ENCODE peak calls at places on chromosomes 11 and 22, in five cellular contexts. P is GM13977, N is glutamatergic neuron, L is body of pancreas, V is progenitor cell of endocrine pancreas. K is an unnamed sample.

GRCh38 chr22:31945478-31945815 is 1.1 kb downstream of the YWHAH start:
- DNase-seq in P (no peak), N (no peak), L (peak; percentile 16), V (no peak), K (no peak)

GRCh38 chr22:25369133-25369532 is 149.7 kb downstream of the CRYBB2 start:
- DNase-seq in P (no peak), N (no peak), L (no peak), V (no peak), K (no peak)

GRCh38 chr22:19488884-19489843 is 9.4 kb downstream of the CDC45 start:
- DNase-seq in P (no peak), N (no peak), L (peak; percentile 30), V (no peak), K (no peak)

GRCh38 chr11:122690292-122690691 is 34.8 kb downstream of the UBASH3B start:
- DNase-seq in P (no peak), N (no peak), L (no peak), V (no peak), K (peak; percentile 47)

GRCh38 chr22:47091241-47091691 is 328.8 kb downstream of the TBC1D22A start:
- DNase-seq in P (no peak), N (no peak), L (no peak), V (no peak), K (no peak)

GRCh38 chr22:47805394-47805935 is 1043.0 kb downstream of the TBC1D22A start:
- DNase-seq in P (no peak), N (no peak), L (no peak), V (no peak), K (no peak)

GRCh38 chr11:76846441-76846840 is 14.3 kb upstream of the ACER3 start:
- DNase-seq in P (no peak), N (no peak), L (no peak), V (no peak), K (no peak)

GRCh38 chr11:119709638-119710346 is 19.2 kb downstream of the NECTIN1 start:
- DNase-seq in P (peak; percentile 67), N (peak; percentile 77), L (peak; percentile 33), V (no peak), K (peak; percentile 83)

GRCh38 chr11:116310215-116310614 is 462.6 kb downstream of the BUD13 start:
- DNase-seq in P (no peak), N (no peak), L (no peak), V (no peak), K (no peak)

GRCh38 chr22:38397189-38398097 is 57.6 kb downstream of the KCNJ4 start:
- DNase-seq in P (peak; percentile 26), N (peak; percentile 53), L (peak; percentile 49), V (no peak), K (peak; percentile 36)

GRCh38 chr11:116207349-116207748 is 565.4 kb downstream of the BUD13 start:
- DNase-seq in P (no peak), N (peak; percentile 76), L (no peak), V (no peak), K (no peak)

GRCh38 chr22:46551321-46551720 is 13.9 kb upstream of the CELSR1 start:
- DNase-seq in P (no peak), N (no peak), L (no peak), V (no peak), K (no peak)

GRCh38 chr11:107078375-107078774 is 60.1 kb upstream of the GUCY1A2 start:
- DNase-seq in P (no peak), N (no peak), L (no peak), V (no peak), K (no peak)

GRCh38 chr22:38262051-38262795 is 10.6 kb downstream of the TMEM184B start:
- DNase-seq in P (peak; percentile 69), N (no peak), L (peak; percentile 79), V (no peak), K (peak; percentile 71)

GRCh38 chr11:45058344-45058743 is 88.1 kb upstream of the PRDM11 start:
- DNase-seq in P (no peak), N (no peak), L (no peak), V (no peak), K (no peak)

GRCh38 chr22:32327066-32327465 is 30.6 kb upstream of the RFPL3 start:
- DNase-seq in P (no peak), N (no peak), L (no peak), V (no peak), K (no peak)

GRCh38 chr22:46424496-46424895 is 89.0 kb downstream of the TRMU start:
- DNase-seq in P (no peak), N (no peak), L (no peak), V (no peak), K (no peak)

GRCh38 chr11:103601230-103601846 is 435.1 kb upstream of the DDI1 start:
- DNase-seq in P (peak; percentile 42), N (peak; percentile 56), L (peak; percentile 48), V (peak; percentile 13), K (peak; percentile 28)

GRCh38 chr22:49771266-49772065 is 56.2 kb downstream of the BRD1 start:
- DNase-seq in P (no peak), N (peak; percentile 48), L (no peak), V (no peak), K (no peak)

GRCh38 chr11:6637871-6638270 is 17.7 kb downstream of the DCHS1 start:
- DNase-seq in P (no peak), N (no peak), L (no peak), V (no peak), K (no peak)

GRCh38 chr22:22906907-22907550 is 19.4 kb downstream of the IGLL5 start:
- DNase-seq in P (no peak), N (no peak), L (no peak), V (no peak), K (no peak)

GRCh38 chr11:21659961-21660360 is 532.9 kb upstream of the ANO5 start:
- DNase-seq in P (no peak), N (no peak), L (no peak), V (no peak), K (no peak)

GRCh38 chr11:114183041-114183511 is 113.1 kb upstream of the NNMT start:
- DNase-seq in P (no peak), N (peak; percentile 46), L (peak; percentile 42), V (no peak), K (no peak)

GRCh38 chr11:21771097-21771496 is 421.8 kb upstream of the ANO5 start:
- DNase-seq in P (no peak), N (no peak), L (peak; percentile 13), V (no peak), K (no peak)

GRCh38 chr22:46934746-46935491 is 172.5 kb downstream of the TBC1D22A start:
- DNase-seq in P (peak; percentile 67), N (no peak), L (peak; percentile 58), V (no peak), K (peak; percentile 67)

GRCh38 chr22:45905924-45906865 is 70.8 kb downstream of the WNT7B start:
- DNase-seq in P (no peak), N (no peak), L (peak; percentile 40), V (no peak), K (no peak)

GRCh38 chr11:122045181-122045586 is 70.8 kb downstream of the BLID start:
- DNase-seq in P (no peak), N (no peak), L (no peak), V (no peak), K (no peak)

GRCh38 chr22:39303358-39303757 is 16.1 kb downstream of the RPL3 start:
- DNase-seq in P (no peak), N (no peak), L (no peak), V (no peak), K (no peak)

GRCh38 chr11:106988151-106988806 is 30.0 kb downstream of the GUCY1A2 start:
- DNase-seq in P (no peak), N (no peak), L (peak; percentile 5), V (no peak), K (peak; percentile 4)

GRCh38 chr11:78564037-78564888 is 10.4 kb downstream of the NARS2 start:
- DNase-seq in P (no peak), N (no peak), L (peak; percentile 45), V (no peak), K (peak; percentile 32)

GRCh38 chr22:17957683-17958082 is 66.7 kb downstream of the MICAL3 start:
- DNase-seq in P (no peak), N (no peak), L (no peak), V (no peak), K (no peak)

GRCh38 chr11:17738350-17739207 is 4.0 kb downstream of the KCNC1 start:
- DNase-seq in P (no peak), N (peak; percentile 75), L (no peak), V (no peak), K (no peak)

GRCh38 chr11:130798801-130799200 is 117.5 kb downstream of the SNX19 start:
- DNase-seq in P (no peak), N (no peak), L (no peak), V (no peak), K (no peak)

GRCh38 chr22:23281406-23282088 is 101.2 kb downstream of the BCR start:
- DNase-seq in P (peak; percentile 91), N (peak; percentile 93), L (peak; percentile 90), V (peak; percentile 79), K (peak; percentile 94)

GRCh38 chr11:126318642-126319373 is 14.9 kb downstream of the DCPS start:
- DNase-seq in P (peak; percentile 61), N (no peak), L (no peak), V (no peak), K (peak; percentile 63)

GRCh38 chr11:18065572-18065971 is 19.5 kb upstream of the TPH1 start:
- DNase-seq in P (no peak), N (no peak), L (peak; percentile 61), V (no peak), K (no peak)

GRCh38 chr11:1870721-1871466 is 18.0 kb downstream of the LSP1 start:
- DNase-seq in P (no peak), N (peak; percentile 23), L (peak; percentile 76), V (no peak), K (no peak)

GRCh38 chr11:75450826-75451783 is 18.1 kb upstream of the KLHL35 start:
- DNase-seq in P (peak; percentile 48), N (peak; percentile 71), L (no peak), V (peak; percentile 44), K (peak; percentile 57)
- TF ChIP-seq CTCF in P (peak; percentile 61), N (peak; percentile 89), L (peak; percentile 25), V (peak; percentile 72), K (peak; percentile 37)

DNA sequence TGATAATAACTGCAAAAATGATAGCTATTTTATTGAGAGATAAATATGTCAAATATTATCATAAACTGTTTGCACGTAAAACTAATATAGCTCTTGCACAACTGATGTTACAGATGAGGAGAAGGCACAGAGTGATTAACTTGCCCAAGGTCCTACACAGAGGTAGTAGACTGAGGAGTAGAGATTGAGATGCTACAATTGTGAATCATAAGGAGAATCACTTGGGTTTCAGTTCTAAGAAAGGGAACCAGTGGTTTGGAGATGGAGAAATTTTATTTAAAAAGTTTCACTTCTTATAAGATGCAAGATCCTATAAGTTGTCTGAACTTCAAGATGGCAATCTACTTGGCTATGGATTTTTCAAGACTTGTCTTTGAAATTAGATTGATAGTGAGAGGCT is 224.8 kb upstream of the RAG2 start:
- DNase-seq in P (no peak), N (no peak), L (no peak), V (no peak), K (no peak)
- TF ChIP-seq CTCF in P (no peak), N (no peak), L (no peak), V (no peak), K (no peak)

DNA sequence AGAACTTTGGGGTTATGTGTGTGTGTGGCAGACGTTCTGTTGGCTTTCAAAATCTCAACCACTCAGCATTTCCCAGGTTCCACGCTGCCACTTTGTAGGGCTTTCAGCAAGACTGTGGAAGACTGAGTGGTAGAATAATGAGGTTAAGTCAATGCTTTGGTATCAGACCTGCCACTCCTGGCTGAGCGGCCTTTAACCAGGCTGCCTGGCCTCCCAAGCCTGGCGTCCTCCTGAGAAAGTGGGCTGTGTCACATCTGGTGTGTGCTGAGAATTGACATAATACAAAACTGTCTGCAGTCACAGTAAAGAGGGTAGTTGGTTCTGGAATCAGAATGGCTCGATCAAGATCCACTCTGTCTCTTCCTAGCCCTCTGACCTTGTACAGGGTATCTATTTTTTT is 126.5 kb downstream of the DBX1 start:
- DNase-seq in P (no peak), N (no peak), L (peak; percentile 78), V (no peak), K (no peak)
- TF ChIP-seq CTCF in P (no peak), N (peak; percentile 42), L (no peak), V (peak; percentile 31), K (no peak)

GRCh38 chr22:41237707-41238569 is 2.8 kb downstream of the CHADL start:
- DNase-seq in P (peak; percentile 95), N (peak; percentile 66), L (peak; percentile 88), V (peak; percentile 75), K (peak; percentile 93)
- TF ChIP-seq CTCF in P (peak; percentile 90), N (peak; percentile 19), L (peak; percentile 84), V (peak; percentile 77), K (peak; percentile 87)